ENCODE peak calls at places on chromosomes 6 and 20, in nine cellular contexts. One of them, this sample, is unnamed.
A peak's percentile ranks its signal among the peaks of the same experiment; 100 is the strongest.

GRCh38 chr20:59078231-59078630 is 35.6 kb upstream of the PRELID3B start:
- DNase-seq in HFFc6: no peak
- DNase-seq in AG09319: no peak
- DNase-seq in endothelial cell: no peak
- DNase-seq in MM.1S: no peak
- DNase-seq in tibial nerve: no peak
- DNase-seq in right atrium auricular region: no peak
- DNase-seq in left lung: no peak
- DNase-seq in GM12865: no peak
- DNase-seq in this sample: no peak

GRCh38 chr20:2865630-2866029 is 7.7 kb upstream of the PTPRA start:
- DNase-seq in HFFc6: no peak
- DNase-seq in tibial nerve: no peak
- DNase-seq in endothelial cell: no peak
- DNase-seq in MM.1S: no peak
- DNase-seq in left lung: no peak
- DNase-seq in GM12865: no peak
- DNase-seq in AG09319: no peak
- DNase-seq in right atrium auricular region: no peak
- DNase-seq in this sample: no peak

GRCh38 chr6:111871725-111872520 is 1.3 kb downstream of the FYN start:
- DNase-seq in MM.1S: no peak
- DNase-seq in AG09319: no peak
- DNase-seq in tibial nerve: no peak
- DNase-seq in GM12865: peak; percentile 19
- DNase-seq in endothelial cell: peak; percentile 46
- DNase-seq in left lung: peak; percentile 61
- DNase-seq in HFFc6: peak; percentile 19
- DNase-seq in right atrium auricular region: no peak
- DNase-seq in this sample: no peak

GRCh38 chr6:18350728-18351127 is 36.4 kb upstream of the RNF144B start:
- DNase-seq in left lung: no peak
- DNase-seq in MM.1S: no peak
- DNase-seq in HFFc6: no peak
- DNase-seq in tibial nerve: no peak
- DNase-seq in GM12865: no peak
- DNase-seq in AG09319: no peak
- DNase-seq in right atrium auricular region: no peak
- DNase-seq in endothelial cell: no peak
- DNase-seq in this sample: no peak

GRCh38 chr20:755931-756330 is 12.4 kb downstream of the SLC52A3 start:
- DNase-seq in MM.1S: no peak
- DNase-seq in right atrium auricular region: no peak
- DNase-seq in left lung: no peak
- DNase-seq in GM12865: no peak
- DNase-seq in tibial nerve: no peak
- DNase-seq in endothelial cell: no peak
- DNase-seq in HFFc6: no peak
- DNase-seq in AG09319: no peak
- DNase-seq in this sample: no peak

GRCh38 chr6:158414900-158415299 is 102.6 kb downstream of the TULP4 start:
- DNase-seq in GM12865: no peak
- DNase-seq in HFFc6: peak; percentile 15
- DNase-seq in tibial nerve: no peak
- DNase-seq in MM.1S: no peak
- DNase-seq in left lung: no peak
- DNase-seq in AG09319: no peak
- DNase-seq in right atrium auricular region: no peak
- DNase-seq in endothelial cell: no peak
- DNase-seq in this sample: no peak

GRCh38 chr20:18665135-18665534 is 77.3 kb downstream of the DTD1 start:
- DNase-seq in left lung: no peak
- DNase-seq in MM.1S: no peak
- DNase-seq in right atrium auricular region: no peak
- DNase-seq in tibial nerve: no peak
- DNase-seq in HFFc6: no peak
- DNase-seq in GM12865: no peak
- DNase-seq in AG09319: no peak
- DNase-seq in endothelial cell: no peak
- DNase-seq in this sample: no peak

GRCh38 chr20:62205618-62206387 is 14.3 kb downstream of the HRH3 start:
- DNase-seq in left lung: peak; percentile 79
- DNase-seq in MM.1S: no peak
- DNase-seq in AG09319: no peak
- DNase-seq in right atrium auricular region: no peak
- DNase-seq in endothelial cell: no peak
- DNase-seq in tibial nerve: no peak
- DNase-seq in HFFc6: no peak
- DNase-seq in GM12865: no peak
- DNase-seq in this sample: no peak

GRCh38 chr6:57195457-57195856 is 23.3 kb downstream of the BAG2 start:
- DNase-seq in tibial nerve: no peak
- DNase-seq in left lung: no peak
- DNase-seq in endothelial cell: no peak
- DNase-seq in right atrium auricular region: no peak
- DNase-seq in GM12865: no peak
- DNase-seq in HFFc6: no peak
- DNase-seq in AG09319: no peak
- DNase-seq in MM.1S: no peak
- DNase-seq in this sample: no peak

GRCh38 chr6:47428288-47428687 is 49.3 kb upstream of the CD2AP start:
- DNase-seq in AG09319: no peak
- DNase-seq in left lung: no peak
- DNase-seq in HFFc6: no peak
- DNase-seq in MM.1S: no peak
- DNase-seq in right atrium auricular region: no peak
- DNase-seq in GM12865: no peak
- DNase-seq in tibial nerve: no peak
- DNase-seq in endothelial cell: no peak
- DNase-seq in this sample: no peak

GRCh38 chr6:36127462-36128016 is 2.8 kb upstream of the MAPK13 start:
- DNase-seq in AG09319: peak; percentile 53
- DNase-seq in left lung: peak; percentile 93
- DNase-seq in MM.1S: no peak
- DNase-seq in HFFc6: peak; percentile 92
- DNase-seq in tibial nerve: no peak
- DNase-seq in GM12865: no peak
- DNase-seq in right atrium auricular region: peak; percentile 79
- DNase-seq in endothelial cell: no peak
- DNase-seq in this sample: no peak

GRCh38 chr20:15556869-15557268 is 1016.4 kb downstream of the KIF16B start:
- DNase-seq in HFFc6: no peak
- DNase-seq in GM12865: no peak
- DNase-seq in endothelial cell: no peak
- DNase-seq in tibial nerve: no peak
- DNase-seq in left lung: no peak
- DNase-seq in AG09319: no peak
- DNase-seq in right atrium auricular region: no peak
- DNase-seq in MM.1S: no peak
- DNase-seq in this sample: no peak

GRCh38 chr20:15882553-15882952 is 690.7 kb downstream of the KIF16B start:
- DNase-seq in tibial nerve: no peak
- DNase-seq in right atrium auricular region: no peak
- DNase-seq in endothelial cell: no peak
- DNase-seq in GM12865: peak; percentile 13
- DNase-seq in left lung: no peak
- DNase-seq in HFFc6: no peak
- DNase-seq in MM.1S: no peak
- DNase-seq in AG09319: peak; percentile 34
- DNase-seq in this sample: no peak

GRCh38 chr6:37709250-37709931 is 11.7 kb upstream of the MDGA1 start:
- DNase-seq in left lung: no peak
- DNase-seq in endothelial cell: no peak
- DNase-seq in right atrium auricular region: no peak
- DNase-seq in GM12865: no peak
- DNase-seq in HFFc6: no peak
- DNase-seq in tibial nerve: no peak
- DNase-seq in MM.1S: no peak
- DNase-seq in AG09319: no peak
- DNase-seq in this sample: no peak

GRCh38 chr6:139582956-139583355 is 208.5 kb upstream of the CITED2 start:
- DNase-seq in HFFc6: peak; percentile 29
- DNase-seq in AG09319: no peak
- DNase-seq in right atrium auricular region: no peak
- DNase-seq in tibial nerve: no peak
- DNase-seq in endothelial cell: no peak
- DNase-seq in left lung: no peak
- DNase-seq in GM12865: no peak
- DNase-seq in MM.1S: no peak
- DNase-seq in this sample: no peak

GRCh38 chr6:111784423-111784822 is 88.8 kb downstream of the FYN start:
- DNase-seq in AG09319: no peak
- DNase-seq in MM.1S: no peak
- DNase-seq in right atrium auricular region: no peak
- DNase-seq in GM12865: no peak
- DNase-seq in left lung: no peak
- DNase-seq in HFFc6: no peak
- DNase-seq in tibial nerve: no peak
- DNase-seq in endothelial cell: no peak
- DNase-seq in this sample: no peak

GRCh38 chr20:9884061-9884460 is 45.2 kb upstream of the PAK5 start:
- DNase-seq in tibial nerve: no peak
- DNase-seq in right atrium auricular region: no peak
- DNase-seq in HFFc6: no peak
- DNase-seq in GM12865: no peak
- DNase-seq in left lung: no peak
- DNase-seq in AG09319: no peak
- DNase-seq in MM.1S: no peak
- DNase-seq in endothelial cell: no peak
- DNase-seq in this sample: no peak
- TF ChIP-seq CTCF in tibial nerve: no peak
- TF ChIP-seq CTCF in right atrium auricular region: no peak
- TF ChIP-seq CTCF in HFFc6: no peak
- TF ChIP-seq CTCF in GM12865: no peak
- TF ChIP-seq CTCF in left lung: no peak
- TF ChIP-seq CTCF in AG09319: peak; percentile 0
- TF ChIP-seq CTCF in MM.1S: peak; percentile 49
- TF ChIP-seq CTCF in endothelial cell: no peak
- TF ChIP-seq CTCF in this sample: peak; percentile 12

DNA sequence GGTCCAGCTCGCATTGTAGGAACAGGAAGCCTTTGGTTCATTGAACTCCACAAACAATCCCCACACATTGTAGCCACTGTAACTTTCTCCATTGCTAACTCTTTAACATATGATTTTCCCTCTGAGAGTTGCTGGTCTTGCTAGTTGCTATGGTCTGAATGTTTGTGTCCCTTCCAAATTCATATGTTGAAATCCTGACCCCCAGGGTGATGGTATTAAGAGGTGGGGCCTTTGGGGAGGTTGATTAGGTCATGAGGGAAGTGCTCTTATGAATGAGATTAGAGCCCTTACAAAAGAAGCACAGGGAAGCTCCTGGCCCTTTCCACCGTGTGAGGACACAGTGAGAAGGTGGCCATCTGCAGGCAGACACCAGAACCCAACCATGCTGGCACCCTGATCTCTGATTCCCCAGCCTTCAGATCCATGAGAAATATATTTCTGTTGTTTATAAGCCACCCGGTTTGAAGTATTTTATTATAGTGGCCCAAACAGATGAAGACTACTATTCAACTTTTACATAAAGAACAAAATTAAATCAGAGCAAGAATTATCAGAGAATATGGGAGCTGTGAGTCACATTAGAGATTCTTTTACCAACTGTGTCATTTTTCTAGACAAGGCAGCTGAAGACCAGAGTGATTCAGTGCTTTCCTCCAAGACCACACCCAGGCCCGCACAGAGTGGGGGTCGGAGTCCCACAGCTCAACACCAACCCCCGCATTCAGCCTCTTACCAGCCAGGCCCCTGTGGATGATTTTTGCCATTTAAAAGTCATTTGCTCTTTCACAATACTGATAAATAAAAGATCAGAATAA is 143.0 kb downstream of the SAMD5 start:
- DNase-seq in left lung: no peak
- DNase-seq in HFFc6: no peak
- DNase-seq in tibial nerve: peak; percentile 24
- DNase-seq in endothelial cell: no peak
- DNase-seq in right atrium auricular region: peak; percentile 59
- DNase-seq in GM12865: no peak
- DNase-seq in AG09319: peak; percentile 47
- DNase-seq in MM.1S: no peak
- DNase-seq in this sample: no peak
- TF ChIP-seq CTCF in left lung: no peak
- TF ChIP-seq CTCF in HFFc6: no peak
- TF ChIP-seq CTCF in tibial nerve: no peak
- TF ChIP-seq CTCF in endothelial cell: no peak
- TF ChIP-seq CTCF in right atrium auricular region: no peak
- TF ChIP-seq CTCF in GM12865: no peak
- TF ChIP-seq CTCF in AG09319: no peak
- TF ChIP-seq CTCF in MM.1S: no peak
- TF ChIP-seq CTCF in this sample: no peak

GRCh38 chr6:129555206-129555832 is 154.7 kb downstream of the ARHGAP18 start:
- DNase-seq in HFFc6: no peak
- DNase-seq in AG09319: no peak
- DNase-seq in GM12865: no peak
- DNase-seq in tibial nerve: no peak
- DNase-seq in right atrium auricular region: no peak
- DNase-seq in left lung: no peak
- DNase-seq in MM.1S: no peak
- DNase-seq in endothelial cell: no peak
- DNase-seq in this sample: no peak
- TF ChIP-seq CTCF in HFFc6: no peak
- TF ChIP-seq CTCF in AG09319: no peak
- TF ChIP-seq CTCF in GM12865: no peak
- TF ChIP-seq CTCF in tibial nerve: no peak
- TF ChIP-seq CTCF in right atrium auricular region: no peak
- TF ChIP-seq CTCF in left lung: no peak
- TF ChIP-seq CTCF in MM.1S: no peak
- TF ChIP-seq CTCF in endothelial cell: no peak
- TF ChIP-seq CTCF in this sample: no peak

GRCh38 chr6:143276436-143276835 is 174.1 kb downstream of the ADAT2 start:
- DNase-seq in left lung: no peak
- DNase-seq in right atrium auricular region: no peak
- DNase-seq in endothelial cell: no peak
- DNase-seq in HFFc6: no peak
- DNase-seq in tibial nerve: no peak
- DNase-seq in GM12865: peak; percentile 71
- DNase-seq in AG09319: no peak
- DNase-seq in MM.1S: peak; percentile 21
- DNase-seq in this sample: no peak

GRCh38 chr6:143283887-143284640 is 166.4 kb downstream of the ADAT2 start:
- DNase-seq in right atrium auricular region: no peak
- DNase-seq in GM12865: no peak
- DNase-seq in MM.1S: no peak
- DNase-seq in HFFc6: peak; percentile 23
- DNase-seq in AG09319: peak; percentile 27
- DNase-seq in endothelial cell: no peak
- DNase-seq in left lung: no peak
- DNase-seq in tibial nerve: no peak
- DNase-seq in this sample: no peak

DNA sequence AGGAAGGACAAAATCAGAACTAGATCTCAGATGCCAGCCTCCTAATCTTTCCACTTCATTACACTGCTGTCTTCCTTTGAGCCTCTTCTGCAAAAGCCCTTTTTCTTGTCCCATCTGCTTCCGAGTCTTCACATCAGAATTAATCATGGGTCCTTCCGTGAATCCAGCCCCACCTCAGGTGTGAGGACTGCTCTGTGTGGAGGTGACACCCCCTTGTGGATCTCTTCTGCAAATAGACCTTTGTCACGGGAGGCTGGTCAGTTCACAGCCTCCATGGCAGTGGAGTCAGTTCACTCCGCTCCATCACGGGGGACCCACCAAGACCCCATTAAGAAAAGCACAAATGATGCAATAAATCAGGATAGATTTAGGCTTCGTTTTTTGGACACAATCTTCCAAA is 171.1 kb downstream of the ADAT2 start:
- DNase-seq in tibial nerve: no peak
- DNase-seq in AG09319: no peak
- DNase-seq in MM.1S: no peak
- DNase-seq in right atrium auricular region: no peak
- DNase-seq in GM12865: peak; percentile 29
- DNase-seq in HFFc6: no peak
- DNase-seq in left lung: no peak
- DNase-seq in endothelial cell: peak; percentile 30
- DNase-seq in this sample: no peak
- TF ChIP-seq CTCF in tibial nerve: no peak
- TF ChIP-seq CTCF in AG09319: peak; percentile 20
- TF ChIP-seq CTCF in MM.1S: no peak
- TF ChIP-seq CTCF in right atrium auricular region: peak; percentile 22
- TF ChIP-seq CTCF in GM12865: peak; percentile 37
- TF ChIP-seq CTCF in HFFc6: peak; percentile 74
- TF ChIP-seq CTCF in left lung: no peak
- TF ChIP-seq CTCF in endothelial cell: peak; percentile 32
- TF ChIP-seq CTCF in this sample: peak; percentile 24